ENCODE peak calls at places on chromosomes 5 and 9, in six cellular contexts. Y is nephron progenitor cell, T is AG10803, S is GM13976, Q is HepG2, X is astrocyte of the cerebellum. H is an unnamed sample.

GRCh38 chr5:82105457-82105856 is 133.6 kb downstream of the ATG10 start:
- DNase-seq in Y (no peak), T (no peak), S (no peak), Q (no peak), X (no peak), H (no peak)

GRCh38 chr9:4762108-4762888 is 21.3 kb upstream of the AK3 start:
- DNase-seq in Y (peak; percentile 72), T (peak; percentile 66), S (peak; percentile 63), Q (peak; percentile 72), X (peak; percentile 74), H (peak; percentile 79)

GRCh38 chr9:78236511-78236950 is 656 bp downstream of the CEP78 start:
- DNase-seq in Y (no peak), T (peak; percentile 2), S (peak; percentile 47), Q (peak; percentile 17), X (no peak), H (no peak)

GRCh38 chr5:96516631-96517071 is 83.6 kb upstream of the PCSK1 start:
- DNase-seq in Y (no peak), T (peak; percentile 56), S (no peak), Q (no peak), X (no peak), H (no peak)

GRCh38 chr5:43661102-43661501 is 58.1 kb downstream of the NNT start:
- DNase-seq in Y (peak; percentile 27), T (peak; percentile 55), S (no peak), Q (peak; percentile 40), X (peak; percentile 45), H (peak; percentile 8)

GRCh38 chr5:6349387-6349786 is 29.0 kb downstream of the MED10 start:
- DNase-seq in Y (no peak), T (no peak), S (no peak), Q (no peak), X (no peak), H (no peak)

GRCh38 chr5:172303996-172304335 is 20.4 kb upstream of the UBTD2 start:
- DNase-seq in Y (no peak), T (no peak), S (no peak), Q (no peak), X (no peak), H (no peak)

GRCh38 chr9:126235350-126235740 is 91.3 kb upstream of the MVB12B start:
- DNase-seq in Y (peak; percentile 36), T (no peak), S (no peak), Q (no peak), X (no peak), H (no peak)

GRCh38 chr9:111909444-111909843 is 12.8 kb downstream of the UGCG start:
- DNase-seq in Y (no peak), T (no peak), S (no peak), Q (no peak), X (no peak), H (no peak)

GRCh38 chr5:34656001-34656699 is at the start of gene RAI14:
- DNase-seq in Y (peak; percentile 85), T (peak; percentile 88), S (peak; percentile 62), Q (peak; percentile 41), X (peak; percentile 63), H (peak; percentile 3)

GRCh38 chr9:72540348-72540873 is 19.0 kb downstream of the TMC1 start:
- DNase-seq in Y (no peak), T (peak; percentile 87), S (no peak), Q (no peak), X (no peak), H (no peak)

GRCh38 chr5:132747693-132748440 is 641 bp downstream of the CCNI2 start:
- DNase-seq in Y (peak; percentile 14), T (no peak), S (peak; percentile 50), Q (no peak), X (no peak), H (no peak)

GRCh38 chr5:62922191-62922590 is 343.6 kb downstream of the LRRC70 start:
- DNase-seq in Y (no peak), T (no peak), S (no peak), Q (no peak), X (no peak), H (no peak)

GRCh38 chr9:126986506-126986951 is 71.9 kb downstream of the RALGPS1 start:
- DNase-seq in Y (no peak), T (peak; percentile 4), S (no peak), Q (peak; percentile 46), X (no peak), H (no peak)

GRCh38 chr9:77588319-77588937 is 59.7 kb downstream of the GNA14 start:
- DNase-seq in Y (no peak), T (peak; percentile 90), S (no peak), Q (no peak), X (peak; percentile 35), H (no peak)

GRCh38 chr5:956941-957729 is 51.5 kb upstream of the NKD2 start:
- DNase-seq in Y (no peak), T (peak; percentile 94), S (peak; percentile 74), Q (peak; percentile 77), X (peak; percentile 91), H (no peak)

GRCh38 chr5:56200856-56201638 is 32.1 kb downstream of the ANKRD55 start:
- DNase-seq in Y (peak; percentile 44), T (peak; percentile 72), S (peak; percentile 76), Q (peak; percentile 88), X (peak; percentile 57), H (peak; percentile 56)

GRCh38 chr9:8917978-8918739 is 1118.6 kb upstream of the DMAC1 start:
- DNase-seq in Y (no peak), T (no peak), S (no peak), Q (no peak), X (no peak), H (no peak)

GRCh38 chr5:61850696-61851095 is 455.3 kb upstream of the KIF2A start:
- DNase-seq in Y (no peak), T (no peak), S (no peak), Q (no peak), X (no peak), H (no peak)

GRCh38 chr5:159106569-159107282 is 7.0 kb upstream of the EBF1 start:
- DNase-seq in Y (peak; percentile 91), T (peak; percentile 67), S (peak; percentile 82), Q (peak; percentile 24), X (peak; percentile 49), H (no peak)

GRCh38 chr9:99253772-99254431 is 31.8 kb downstream of the SEC61B start:
- DNase-seq in Y (no peak), T (no peak), S (peak; percentile 84), Q (no peak), X (no peak), H (no peak)

GRCh38 chr5:151612689-151613427 is 21.7 kb upstream of the FAT2 start:
- DNase-seq in Y (no peak), T (no peak), S (peak; percentile 77), Q (no peak), X (no peak), H (no peak)

GRCh38 chr9:98094316-98094715 is 24.7 kb downstream of the TRIM14 start:
- DNase-seq in Y (no peak), T (no peak), S (no peak), Q (no peak), X (no peak), H (no peak)

GRCh38 chr9:116891438-116891837 is 204.3 kb downstream of the TRIM32 start:
- DNase-seq in Y (no peak), T (no peak), S (no peak), Q (no peak), X (no peak), H (no peak)

GRCh38 chr5:81350507-81350906 is 43.4 kb downstream of the ACOT12 start:
- DNase-seq in Y (no peak), T (no peak), S (no peak), Q (no peak), X (no peak), H (no peak)

GRCh38 chr5:96141749-96142148 is 180.1 kb upstream of the ELL2 start:
- DNase-seq in Y (no peak), T (peak; percentile 73), S (no peak), Q (peak; percentile 60), X (no peak), H (no peak)

GRCh38 chr5:75678155-75678554 is 39.1 kb downstream of the POC5 start:
- DNase-seq in Y (no peak), T (no peak), S (no peak), Q (no peak), X (no peak), H (no peak)

GRCh38 chr9:97041898-97042297 is 3.0 kb upstream of the CTSV start:
- DNase-seq in Y (no peak), T (no peak), S (no peak), Q (no peak), X (no peak), H (no peak)

GRCh38 chr5:97591781-97592180 is 408.7 kb upstream of the RIOK2 start:
- DNase-seq in Y (no peak), T (no peak), S (no peak), Q (no peak), X (no peak), H (no peak)

GRCh38 chr5:5523066-5523505 is 100.6 kb downstream of the ICE1 start:
- DNase-seq in Y (no peak), T (peak; percentile 16), S (peak; percentile 47), Q (peak; percentile 24), X (no peak), H (no peak)

DNA sequence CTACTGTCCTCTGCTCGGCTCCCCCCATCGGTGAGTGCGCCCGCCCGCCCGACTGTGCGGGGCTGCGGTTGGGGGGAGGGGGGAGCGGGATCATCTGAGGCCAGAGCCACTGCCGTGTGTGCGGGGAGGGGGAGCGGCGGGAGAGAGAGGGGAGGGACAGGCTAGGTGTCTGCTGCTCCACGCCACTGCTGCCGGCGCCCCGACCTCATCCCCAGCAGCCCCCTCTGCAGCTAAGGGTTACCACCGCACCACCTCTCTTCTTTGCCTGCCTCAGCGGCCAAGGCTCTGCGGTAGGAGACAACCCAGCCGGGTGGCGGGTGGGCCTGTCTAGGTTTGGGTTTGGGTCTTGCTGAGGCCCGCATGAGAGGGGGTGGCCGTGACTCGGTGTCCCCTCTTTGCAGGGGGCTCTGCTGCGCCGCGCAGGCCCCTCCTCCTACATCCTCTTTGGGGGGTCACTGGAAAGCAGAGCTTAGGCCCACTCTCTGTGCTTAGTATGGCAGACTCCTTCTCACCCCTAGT is 670 bp upstream of the PURA start:
- DNase-seq in Y (peak; percentile 41), T (no peak), S (peak; percentile 38), Q (no peak), X (no peak), H (no peak)
- TF ChIP-seq CTCF in Y (no peak), T (no peak), S (no peak), Q (no peak), X (no peak), H (no peak)

GRCh38 chr5:143343042-143343441 is 60.4 kb downstream of the NR3C1 start:
- DNase-seq in Y (no peak), T (no peak), S (no peak), Q (no peak), X (no peak), H (no peak)
- TF ChIP-seq CTCF in Y (no peak), T (no peak), S (no peak), Q (no peak), X (no peak), H (no peak)

DNA sequence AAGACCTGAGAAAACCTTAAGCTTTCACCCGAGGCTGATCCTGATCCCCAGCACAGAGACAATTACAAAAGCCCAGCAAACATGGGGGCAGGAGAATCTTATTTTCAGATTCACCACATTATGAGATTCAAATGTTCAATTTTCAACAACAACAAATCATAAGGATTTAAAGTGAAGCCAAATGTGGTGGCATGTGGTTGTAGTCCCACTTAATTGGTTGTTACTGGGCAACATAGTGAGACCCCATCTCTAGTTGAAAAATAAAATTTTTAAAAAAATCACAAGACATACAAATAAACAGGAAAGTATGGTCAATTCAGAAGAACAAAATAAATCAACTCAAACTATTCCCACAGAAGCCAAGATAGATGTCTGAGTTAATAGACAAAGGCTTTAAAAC is 3.9 kb upstream of the RABGAP1 start:
- DNase-seq in Y (no peak), T (no peak), S (no peak), Q (no peak), X (no peak), H (no peak)
- TF ChIP-seq CTCF in Y (no peak), T (no peak), S (no peak), Q (no peak), X (no peak), H (no peak)

GRCh38 chr5:180390441-180391190 is 37.5 kb upstream of the GFPT2 start:
- DNase-seq in Y (no peak), T (no peak), S (peak; percentile 18), Q (no peak), X (no peak), H (no peak)
- TF ChIP-seq CTCF in Y (no peak), T (no peak), S (no peak), Q (peak; percentile 6), X (no peak), H (no peak)